ENCODE peak calls at places on chromosomes 5 and 9, in ten cellular contexts. J is NCI-H524; U is activated naive CD4-positive, alpha-beta T cell; K is IMR-90; Z is Right ventricle myocardium superior; F is GM12864; C is fibroblast of lung; B is GM20000; L is left cardiac atrium; P is transverse colon. N is an unnamed sample.

GRCh38 chr5:645421-645820 is 33.3 kb downstream of the CEP72 start:
- DNase-seq in J (no peak), U (no peak), K (no peak), Z (no peak), F (no peak), C (no peak), B (no peak), L (no peak), P (no peak), N (no peak)

GRCh38 chr5:39074009-39074886 is at the start of gene RICTOR:
- DNase-seq in J (peak), U (peak), K (peak), Z (peak), F (peak), C (peak), B (peak), L (peak), P (peak), N (peak)

GRCh38 chr9:81312346-81312745 is 377.0 kb downstream of the TLE1 start:
- DNase-seq in J (no peak), U (no peak), K (no peak), Z (no peak), F (no peak), C (peak), B (no peak), L (no peak), P (no peak), N (no peak)

GRCh38 chr5:163360681-163361080 is 76.7 kb upstream of the CCNG1 start:
- DNase-seq in J (no peak), U (no peak), K (no peak), Z (no peak), F (no peak), C (no peak), B (no peak), L (no peak), P (no peak), N (no peak)

GRCh38 chr9:83154087-83154736 is 91.3 kb upstream of the RASEF start:
- DNase-seq in J (no peak), U (no peak), K (peak), Z (no peak), F (peak), C (peak), B (no peak), L (no peak), P (no peak), N (no peak)

GRCh38 chr9:75238311-75238976 is 150.1 kb downstream of the OSTF1 start:
- DNase-seq in J (peak), U (no peak), K (peak), Z (no peak), F (peak), C (peak), B (peak), L (peak), P (peak), N (no peak)

GRCh38 chr9:74719306-74719705 is 168.4 kb downstream of the TRPM6 start:
- DNase-seq in J (no peak), U (no peak), K (no peak), Z (no peak), F (no peak), C (no peak), B (no peak), L (no peak), P (no peak), N (no peak)

GRCh38 chr9:79955300-79955699 is 383.5 kb downstream of the TLE4 start:
- DNase-seq in J (no peak), U (no peak), K (no peak), Z (no peak), F (no peak), C (peak), B (no peak), L (no peak), P (no peak), N (no peak)

GRCh38 chr5:166441-167372 is 24.6 kb upstream of the LRRC14B start:
- DNase-seq in J (no peak), U (no peak), K (no peak), Z (no peak), F (no peak), C (no peak), B (no peak), L (peak), P (no peak), N (no peak)

GRCh38 chr9:6590329-6590728 is 55.2 kb downstream of the GLDC start:
- DNase-seq in J (no peak), U (no peak), K (no peak), Z (no peak), F (no peak), C (no peak), B (no peak), L (no peak), P (no peak), N (no peak)

GRCh38 chr9:112793213-112793810 is 42.8 kb downstream of the SNX30 start:
- DNase-seq in J (peak), U (peak), K (peak), Z (peak), F (no peak), C (peak), B (peak), L (peak), P (peak), N (peak)

GRCh38 chr9:78298046-78298511 is 1.2 kb downstream of the PSAT1 start:
- DNase-seq in J (no peak), U (no peak), K (no peak), Z (no peak), F (no peak), C (no peak), B (peak), L (no peak), P (no peak), N (no peak)

N was measured in stimulated activated CD8-positive, alpha-beta memory T cell treated with anti-CD3 and anti-CD28 coated beads, Interleukin-2, amount 100 ng/mL, for 1 hour.